ENCODE peak calls at places on chromosomes 11 and 22, in nine cellular contexts. H is breast epithelium, F is prostate gland, C is body of pancreas, L is right atrium auricular region, A is adipocyte, X is mammary epithelial cell, B is SK-N-SH, D is pancreas. Z is an unnamed sample.

GRCh38 chr11:111698852-111699559 is 67.2 kb downstream of the PPP2R1B start:
- DNase-seq in C (no peak), B (no peak), A (peak; percentile 25), H (no peak), F (no peak), D (no peak), X (no peak), L (no peak), Z (no peak)

GRCh38 chr11:78074756-78075155 is 4.9 kb downstream of the NDUFC2 start:
- DNase-seq in C (no peak), A (no peak), L (no peak), X (no peak), D (no peak), F (no peak), B (peak; percentile 41), H (no peak), Z (no peak)

GRCh38 chr11:68309621-68310185 is 2.7 kb upstream of the LRP5 start:
- DNase-seq in H (no peak), F (no peak), D (no peak), L (no peak), B (no peak), X (no peak), C (no peak), A (no peak), Z (peak; percentile 41)

GRCh38 chr11:116471608-116472007 is 301.2 kb downstream of the BUD13 start:
- DNase-seq in D (no peak), H (no peak), B (no peak), C (no peak), F (no peak), L (no peak), X (peak; percentile 65), A (peak; percentile 7), Z (peak; percentile 55)

GRCh38 chr11:3684129-3684685 is 13.0 kb upstream of the CHRNA10 start:
- DNase-seq in F (no peak), B (no peak), A (peak; percentile 52), D (no peak), C (no peak), L (no peak), H (no peak), X (no peak), Z (no peak)

GRCh38 chr11:115501895-115502589 is 2.2 kb downstream of the CADM1 start:
- DNase-seq in C (no peak), D (no peak), A (no peak), F (no peak), B (peak; percentile 42), L (no peak), X (peak; percentile 18), H (no peak), Z (no peak)

GRCh38 chr11:47272706-47273105 is 2.8 kb downstream of the MADD start:
- DNase-seq in L (no peak), X (no peak), A (peak; percentile 66), B (no peak), F (no peak), D (no peak), C (no peak), H (no peak), Z (no peak)

GRCh38 chr22:43266117-43266516 is 77.1 kb downstream of the SCUBE1 start:
- DNase-seq in X (no peak), A (no peak), B (no peak), F (no peak), L (no peak), H (no peak), C (no peak), D (no peak), Z (no peak)

GRCh38 chr11:125621995-125622394 is 3.0 kb upstream of the CHEK1 start:
- DNase-seq in A (peak; percentile 52), C (no peak), X (peak; percentile 6), B (no peak), D (no peak), H (no peak), L (no peak), F (no peak), Z (no peak)

GRCh38 chr11:121451178-121451981 is 734 bp upstream of the SORL1 start:
- DNase-seq in D (no peak), F (peak; percentile 69), A (no peak), L (no peak), C (peak; percentile 20), B (no peak), H (no peak), X (no peak), Z (peak; percentile 87)

GRCh38 chr11:44592125-44592643 is 26.7 kb downstream of the CD82 start:
- DNase-seq in X (peak; percentile 21), C (no peak), B (no peak), A (peak; percentile 20), F (no peak), H (no peak), L (peak; percentile 86), D (no peak), Z (no peak)

GRCh38 chr11:19164230-19164855 is 37.4 kb downstream of the CSRP3 start:
- DNase-seq in D (no peak), B (no peak), H (no peak), A (no peak), L (no peak), C (no peak), F (no peak), X (no peak), Z (no peak)

GRCh38 chr22:38292694-38293093 is 19.9 kb upstream of the TMEM184B start:
- DNase-seq in F (no peak), X (no peak), A (peak; percentile 42), D (no peak), B (no peak), L (no peak), C (no peak), H (no peak), Z (no peak)

GRCh38 chr22:38294193-38294592 is 21.4 kb upstream of the TMEM184B start:
- DNase-seq in F (no peak), H (no peak), C (no peak), A (no peak), L (no peak), B (no peak), D (no peak), X (no peak), Z (no peak)

GRCh38 chr22:38295863-38296262 is 21.4 kb downstream of the CSNK1E start:
- DNase-seq in L (no peak), A (no peak), H (no peak), C (no peak), X (no peak), B (no peak), F (no peak), D (no peak), Z (no peak)

GRCh38 chr22:38296372-38296771 is 20.9 kb downstream of the CSNK1E start:
- DNase-seq in X (peak; percentile 52), A (no peak), F (no peak), H (no peak), B (no peak), L (no peak), D (no peak), C (no peak), Z (no peak)

DNA sequence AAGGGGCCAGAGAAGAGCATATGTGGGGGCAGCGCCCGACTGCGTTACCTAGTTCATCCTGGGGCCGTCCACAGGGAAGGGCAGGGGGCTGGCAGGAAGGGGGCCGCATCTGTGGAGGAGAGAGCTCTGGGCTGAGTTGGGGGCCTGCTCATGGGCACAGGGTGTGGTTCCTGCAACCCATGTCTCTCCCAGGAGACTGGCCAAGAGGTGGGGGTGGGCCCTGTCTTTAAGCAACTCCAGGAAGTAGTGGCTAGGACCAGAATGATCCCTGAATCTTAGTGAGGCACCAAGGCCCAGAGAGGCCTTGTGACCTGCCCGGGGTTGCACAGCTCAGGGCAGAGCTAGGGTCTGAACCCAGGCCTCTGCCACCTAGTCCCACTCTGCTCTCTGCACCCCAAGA is 21.9 kb downstream of the CSNK1E start:
- DNase-seq in X (no peak), D (no peak), H (no peak), C (no peak), F (no peak), A (no peak), L (no peak), B (no peak), Z (no peak)
- H3K36me3 ChIP-seq in X (peaks cover 47% of the 10 kb centered on the region), D (peaks cover 42% of the 10 kb centered on the region), H (peaks cover 7% of the 10 kb centered on the region), C (peaks cover 7% of the 10 kb centered on the region), F (peaks cover 64% of the 10 kb centered on the region), A (peaks cover 82% of the 10 kb centered on the region), L (peaks cover 95% of the 10 kb centered on the region), B (peaks cover 29% of the 10 kb centered on the region), Z (peaks cover 5% of the 10 kb centered on the region)

GRCh38 chr22:49710746-49711145 is 116.9 kb downstream of the BRD1 start:
- DNase-seq in B (no peak), H (no peak), X (no peak), A (no peak), C (no peak), F (no peak), L (no peak), D (no peak), Z (no peak)

GRCh38 chr22:49713003-49713402 is 114.7 kb downstream of the BRD1 start:
- DNase-seq in L (no peak), C (no peak), D (no peak), H (no peak), B (no peak), F (no peak), X (no peak), A (no peak), Z (no peak)

GRCh38 chr22:49712195-49712791 is 115.4 kb downstream of the BRD1 start:
- DNase-seq in C (no peak), L (no peak), B (no peak), F (no peak), D (no peak), H (no peak), A (peak; percentile 3), X (no peak), Z (no peak)

GRCh38 chr22:49705631-49706352 is 121.9 kb downstream of the BRD1 start:
- DNase-seq in L (no peak), A (no peak), C (no peak), F (no peak), B (no peak), H (no peak), X (no peak), D (no peak), Z (no peak)

DNA sequence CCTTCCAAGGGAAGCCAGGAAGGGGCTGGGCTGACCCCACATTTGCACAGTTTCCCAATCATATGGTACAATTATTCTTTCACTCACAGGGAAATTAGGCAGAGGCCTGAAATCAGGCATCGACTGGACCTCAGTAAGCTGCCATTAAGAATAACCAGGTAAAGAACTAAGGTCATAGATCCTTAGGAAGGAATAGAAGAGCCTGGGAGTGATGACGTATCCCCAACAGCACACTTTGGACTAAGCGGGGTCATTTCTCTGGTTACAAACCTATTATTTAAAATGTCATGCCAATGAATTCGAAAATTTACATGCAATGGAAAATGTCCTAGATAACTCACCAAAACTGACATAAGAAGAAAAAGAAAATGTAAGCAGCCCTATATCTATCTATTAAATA is 118.2 kb downstream of the BRD1 start:
- DNase-seq in L (no peak), X (no peak), A (no peak), F (no peak), B (no peak), C (no peak), H (no peak), D (no peak), Z (no peak)
- H3K27me3 ChIP-seq in L (peaks cover 8% of the 10 kb centered on the region), X (no peaks in the 10 kb centered on the region), A (peaks cover 5% of the 10 kb centered on the region), F (peaks cover 5% of the 10 kb centered on the region), B (no peaks in the 10 kb centered on the region), C (no peaks in the 10 kb centered on the region), H (no peaks in the 10 kb centered on the region), D (no peaks in the 10 kb centered on the region), Z (no peaks in the 10 kb centered on the region)

GRCh38 chr22:45006101-45006872 is 3.5 kb downstream of the PHF21B start:
- DNase-seq in F (no peak), C (no peak), D (no peak), B (no peak), L (no peak), A (no peak), H (no peak), X (no peak), Z (no peak)
- H3K4me3 ChIP-seq in F (peak overlapping the region; percentile 59), C (no peak overlapping the region), D (peak overlapping the region; percentile 29), B (peak overlapping the region; percentile 35), L (peak overlapping the region; percentile 68), A (peak overlapping the region; percentile 8), H (peak overlapping the region; percentile 42), X (no peak overlapping the region), Z (peak overlapping the region; percentile 40)

GRCh38 chr22:31532060-31532459 is 35.7 kb downstream of the SFI1 start:
- DNase-seq in X (no peak), D (no peak), L (no peak), B (no peak), H (no peak), C (no peak), A (peak; percentile 59), F (no peak), Z (no peak)
- H3K36me3 ChIP-seq in X (no peaks in the 10 kb centered on the region), D (no peaks in the 10 kb centered on the region), L (no peaks in the 10 kb centered on the region), B (no peaks in the 10 kb centered on the region), H (no peaks in the 10 kb centered on the region), C (no peaks in the 10 kb centered on the region), A (no peaks in the 10 kb centered on the region), F (no peaks in the 10 kb centered on the region), Z (no peaks in the 10 kb centered on the region)